ENCODE peak calls at places on chromosomes 5 and 9, in nine cellular contexts. F is kidney epithelial cell, W is foreskin fibroblast, R is osteoblast, J is lower leg skin, Y is psoas muscle, N is IMR-90, E is dorsolateral prefrontal cortex, P is fibroblast of villous mesenchyme. G is an unnamed sample.

GRCh38 chr5:61280766-61281427 is 51.2 kb upstream of the ZSWIM6 start:
- DNase-seq in F (no peak), W (no peak), R (no peak), J (no peak), Y (no peak), N (no peak), E (no peak), P (no peak), G (no peak)

GRCh38 chr5:176549871-176550270 is 729 bp downstream of the CDHR2 start:
- DNase-seq in F (no peak), W (no peak), R (peak), J (no peak), Y (no peak), N (no peak), E (no peak), P (no peak), G (no peak)

GRCh38 chr5:125440905-125441304 is 694.5 kb upstream of the ZNF608 start:
- DNase-seq in F (no peak), W (no peak), R (no peak), J (no peak), Y (no peak), N (no peak), E (no peak), P (no peak), G (no peak)

GRCh38 chr5:179802950-179803562 is 3.6 kb downstream of the MGAT4B start:
- DNase-seq in F (no peak), W (no peak), R (peak), J (peak), Y (no peak), N (no peak), E (no peak), P (no peak), G (peak)

GRCh38 chr5:463952-464351 is 21.0 kb downstream of the EXOC3 start:
- DNase-seq in F (no peak), W (no peak), R (no peak), J (peak), Y (peak), N (no peak), E (peak), P (no peak), G (no peak)

GRCh38 chr5:170312666-170313065 is 15.1 kb upstream of the LCP2 start:
- DNase-seq in F (peak), W (no peak), R (no peak), J (peak), Y (no peak), N (peak), E (no peak), P (peak), G (no peak)

GRCh38 chr9:126222835-126223431 is 103.7 kb upstream of the MVB12B start:
- DNase-seq in F (no peak), W (no peak), R (no peak), J (peak), Y (no peak), N (no peak), E (no peak), P (no peak), G (peak)

GRCh38 chr9:9229269-9229668 is 1383.5 kb downstream of the PTPRD start:
- DNase-seq in F (no peak), W (no peak), R (no peak), J (no peak), Y (no peak), N (no peak), E (no peak), P (no peak), G (no peak)

GRCh38 chr9:94586316-94586715 is 7.3 kb downstream of the FBP2 start:
- DNase-seq in F (no peak), W (no peak), R (peak), J (no peak), Y (no peak), N (no peak), E (no peak), P (peak), G (no peak)

GRCh38 chr5:10138385-10139057 is 111.2 kb downstream of the ATPSCKMT start:
- DNase-seq in F (no peak), W (peak), R (peak), J (no peak), Y (no peak), N (no peak), E (no peak), P (peak), G (no peak)

GRCh38 chr5:104793452-104794120 is 1231.0 kb upstream of the NUDT12 start:
- DNase-seq in F (no peak), W (no peak), R (peak), J (no peak), Y (no peak), N (no peak), E (no peak), P (peak), G (no peak)

GRCh38 chr5:77876862-77877502 is 100.8 kb upstream of the TBCA start:
- DNase-seq in F (no peak), W (no peak), R (no peak), J (no peak), Y (no peak), N (peak), E (no peak), P (peak), G (no peak)

GRCh38 chr9:123425261-123425821 is 69.3 kb downstream of the CRB2 start:
- DNase-seq in F (no peak), W (no peak), R (no peak), J (peak), Y (no peak), N (no peak), E (no peak), P (no peak), G (no peak)

GRCh38 chr5:167765341-167765740 is 526.1 kb upstream of the WWC1 start:
- DNase-seq in F (no peak), W (no peak), R (no peak), J (no peak), Y (no peak), N (no peak), E (no peak), P (no peak), G (no peak)

GRCh38 chr9:126407125-126407870 is 80.7 kb downstream of the MVB12B start:
- DNase-seq in F (no peak), W (peak), R (no peak), J (no peak), Y (no peak), N (peak), E (no peak), P (peak), G (peak)

DNA sequence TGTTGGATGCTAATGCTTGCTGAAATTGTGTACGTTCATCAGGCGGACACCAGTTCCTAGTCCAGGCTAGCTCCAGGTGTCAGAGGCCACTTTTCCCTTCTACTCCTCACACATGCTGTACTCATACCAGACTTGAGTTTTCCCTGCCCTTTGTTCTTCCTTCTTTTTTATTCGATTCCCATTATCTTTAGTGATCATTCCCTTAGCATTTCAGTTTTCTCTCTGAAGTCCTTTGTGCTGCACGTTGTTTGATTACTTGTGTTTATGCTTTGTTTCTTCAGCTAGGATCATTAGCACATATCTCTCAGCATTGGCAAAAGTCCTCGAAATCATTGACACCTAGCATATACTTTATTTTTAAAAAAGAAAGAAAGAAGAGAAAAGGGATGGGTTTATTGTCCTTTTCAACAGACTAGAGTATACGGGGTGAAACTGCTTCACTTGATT is 409 bp upstream of the COX7C start:
- DNase-seq in F (no peak), W (no peak), R (no peak), J (no peak), Y (no peak), N (no peak), E (no peak), P (no peak), G (no peak)
- H3K4me3 ChIP-seq in F (no peak), W (peak), R (peak), J (no peak), Y (peak), N (no peak), E (peak), P (no peak), G (no peak)

GRCh38 chr9:130682490-130683121 is 11.0 kb upstream of the EXOSC2 start:
- DNase-seq in F (no peak), W (peak), R (peak), J (peak), Y (peak), N (peak), E (peak), P (peak), G (peak)
- H3K4me3 ChIP-seq in F (no peak), W (peak), R (peak), J (no peak), Y (peak), N (peak), E (peak), P (peak), G (peak)

GRCh38 chr5:172640822-172641358 is at the start of gene NEURL1B:
- DNase-seq in F (no peak), W (peak), R (peak), J (no peak), Y (peak), N (peak), E (peak), P (peak), G (peak)

GRCh38 chr5:172640139-172640538 is 924 bp upstream of the NEURL1B start:
- DNase-seq in F (no peak), W (no peak), R (no peak), J (no peak), Y (no peak), N (no peak), E (no peak), P (no peak), G (no peak)

GRCh38 chr5:172642511-172642910 is 1.4 kb downstream of the NEURL1B start:
- DNase-seq in F (no peak), W (peak), R (peak), J (no peak), Y (peak), N (peak), E (no peak), P (peak), G (no peak)

GRCh38 chr5:172642046-172642409 is 965 bp downstream of the NEURL1B start:
- DNase-seq in F (no peak), W (peak), R (peak), J (no peak), Y (no peak), N (peak), E (no peak), P (peak), G (no peak)

DNA sequence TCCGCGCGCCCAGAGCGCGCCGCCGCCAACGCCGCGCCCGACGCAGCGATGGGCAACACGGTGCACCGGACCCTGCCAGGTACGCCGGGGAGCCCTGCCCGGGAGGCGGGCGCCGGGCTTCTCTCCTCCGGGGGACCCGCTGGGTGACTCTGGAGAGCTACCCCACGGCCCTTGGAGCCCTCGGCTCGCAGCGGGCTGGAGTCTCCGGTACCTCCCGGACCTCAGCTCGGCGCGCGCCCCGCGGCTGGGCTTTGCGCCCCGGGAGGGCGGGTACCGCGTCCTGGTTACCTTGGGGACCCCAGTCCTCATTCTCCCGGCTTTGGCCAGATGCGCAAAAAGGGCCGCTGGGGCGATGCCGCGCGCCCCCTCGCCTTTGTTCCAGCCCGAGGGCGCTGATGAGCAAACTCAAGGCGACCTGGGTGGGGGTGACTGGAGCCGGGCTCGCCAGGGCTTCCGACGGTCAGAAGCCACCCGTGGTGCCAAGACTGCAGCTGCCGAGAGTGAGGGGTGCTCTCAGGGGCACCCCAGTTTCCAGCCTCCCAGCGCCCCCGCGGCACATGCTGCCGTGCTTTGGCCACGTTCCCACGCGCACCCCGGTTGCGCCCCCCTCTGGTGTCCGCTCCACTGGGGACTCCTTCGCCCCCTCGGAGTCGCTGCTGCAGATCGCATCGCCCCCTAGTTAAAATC is 439 bp downstream of the NEURL1B start:
- DNase-seq in F (no peak), W (no peak), R (peak), J (no peak), Y (peak), N (no peak), E (no peak), P (peak), G (peak)
- H3K4me3 ChIP-seq in F (peak), W (peak), R (peak), J (peak), Y (peak), N (peak), E (peak), P (peak), G (peak)

DNA sequence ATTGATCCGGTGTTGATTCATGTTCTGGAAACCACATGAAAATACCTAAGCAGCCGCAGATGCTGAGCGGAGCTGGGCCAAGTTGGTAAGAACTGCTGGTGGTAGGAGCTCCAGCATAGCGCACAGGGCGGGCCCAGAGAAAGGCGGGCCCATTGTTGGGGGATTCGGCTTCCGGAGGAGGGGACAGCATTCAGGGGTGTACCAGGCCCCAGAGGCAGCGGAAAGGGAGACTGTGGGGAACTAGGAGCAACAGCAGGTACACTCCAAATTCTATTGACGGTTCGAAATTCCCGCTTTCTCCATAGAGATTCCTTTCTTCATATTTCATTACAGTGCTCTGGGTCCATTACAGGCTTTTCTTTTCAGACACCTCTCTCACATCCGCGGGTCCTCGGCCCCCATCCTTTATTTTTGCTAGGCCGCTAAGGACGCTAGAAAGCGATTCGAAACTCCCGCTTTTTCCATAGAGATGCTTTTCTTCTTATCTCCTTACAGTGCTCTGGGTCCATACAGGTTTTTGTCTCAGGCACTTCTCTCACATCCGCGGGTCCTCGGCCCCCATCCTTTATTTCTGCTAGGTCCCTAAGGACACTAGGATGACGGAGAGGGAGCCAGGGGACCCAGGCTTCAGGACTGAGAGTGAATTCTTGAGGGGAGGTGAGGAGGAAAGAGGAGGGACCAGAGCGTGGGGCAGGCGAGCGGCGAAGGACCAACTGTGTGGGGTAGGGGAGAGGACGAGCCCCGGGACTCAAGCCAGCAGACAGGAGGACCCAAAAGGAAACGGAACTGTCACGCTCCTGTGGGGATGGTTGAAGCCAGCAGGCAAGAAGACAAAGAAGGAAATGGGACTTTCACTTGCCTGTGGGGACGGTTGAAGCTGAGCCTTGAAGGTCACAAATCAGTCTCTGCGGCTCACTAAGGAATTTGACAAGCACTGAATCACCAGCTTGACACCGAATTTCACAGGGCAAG is at the start of gene CCDC152:
- DNase-seq in F (no peak), W (peak), R (peak), J (peak), Y (peak), N (peak), E (peak), P (no peak), G (peak)
- H3K4me3 ChIP-seq in F (peak), W (peak), R (peak), J (peak), Y (peak), N (peak), E (peak), P (peak), G (peak)

DNA sequence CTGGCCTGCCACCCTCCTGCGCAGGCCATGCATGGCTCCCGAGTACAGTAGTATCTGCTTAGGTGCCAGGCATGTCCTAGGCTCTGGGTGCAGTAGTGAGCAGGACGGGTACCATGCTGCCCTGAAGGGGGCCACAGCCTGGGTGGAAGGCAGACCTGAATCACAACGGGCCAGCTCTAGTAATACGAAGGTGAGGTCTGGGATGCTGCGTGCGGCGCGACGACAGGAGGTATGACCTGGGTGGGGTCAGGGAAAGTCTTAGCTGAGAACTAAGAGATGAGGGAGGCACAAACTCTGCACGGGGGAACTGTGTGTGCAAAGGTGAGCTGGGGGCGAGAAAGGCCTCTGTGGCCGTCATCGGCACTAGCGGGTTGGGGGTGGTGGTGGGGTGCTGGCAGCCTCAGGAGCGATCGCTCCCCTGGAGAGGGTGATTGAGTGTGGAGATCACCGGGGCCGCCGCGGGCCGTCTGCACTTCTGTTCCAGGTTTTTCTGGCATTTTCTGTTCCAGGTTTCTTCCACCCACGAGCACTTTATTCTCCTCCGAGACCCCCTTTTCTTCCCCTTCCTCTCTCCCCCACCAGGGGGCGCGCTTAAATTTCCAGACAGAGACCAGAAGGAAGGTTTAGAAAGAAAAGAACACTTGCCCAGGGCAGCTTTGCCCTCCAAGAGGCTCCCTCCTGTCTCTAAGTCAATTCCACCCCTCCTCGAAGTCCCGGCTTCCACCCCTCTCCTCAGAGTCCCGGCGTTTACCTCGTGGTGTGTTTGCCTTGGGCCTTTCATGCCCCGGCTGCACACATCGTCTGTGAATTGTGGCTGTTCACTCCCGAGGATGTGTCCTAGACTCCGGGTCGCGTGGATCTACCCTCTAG is 15.1 kb downstream of the PDLIM4 start:
- DNase-seq in F (no peak), W (peak), R (peak), J (peak), Y (peak), N (peak), E (no peak), P (peak), G (peak)
- H3K4me3 ChIP-seq in F (no peak), W (no peak), R (no peak), J (no peak), Y (no peak), N (no peak), E (no peak), P (no peak), G (no peak)

GRCh38 chr5:164233796-164234195 is 728.4 kb downstream of the MAT2B start:
- DNase-seq in F (peak), W (peak), R (no peak), J (no peak), Y (no peak), N (no peak), E (no peak), P (no peak), G (no peak)

GRCh38 chr5:164230341-164230740 is 724.9 kb downstream of the MAT2B start:
- DNase-seq in F (no peak), W (no peak), R (no peak), J (no peak), Y (no peak), N (no peak), E (no peak), P (no peak), G (no peak)

GRCh38 chr5:164237531-164237930 is 732.1 kb downstream of the MAT2B start:
- DNase-seq in F (no peak), W (peak), R (no peak), J (no peak), Y (no peak), N (peak), E (no peak), P (no peak), G (no peak)

GRCh38 chr5:164235176-164235914 is 729.9 kb downstream of the MAT2B start:
- DNase-seq in F (peak), W (peak), R (peak), J (no peak), Y (no peak), N (peak), E (no peak), P (no peak), G (no peak)
- H3K4me3 ChIP-seq in F (no peak), W (no peak), R (no peak), J (no peak), Y (no peak), N (no peak), E (no peak), P (no peak), G (no peak)

GRCh38 chr5:132386644-132387286 is 17.3 kb downstream of the SLC22A5 start:
- DNase-seq in F (no peak), W (peak), R (peak), J (peak), Y (peak), N (peak), E (peak), P (peak), G (peak)
- H3K4me3 ChIP-seq in F (no peak), W (no peak), R (no peak), J (no peak), Y (no peak), N (no peak), E (no peak), P (no peak), G (no peak)

GRCh38 chr9:135471751-135472640 is 7.6 kb upstream of the PPP1R26 start:
- DNase-seq in F (no peak), W (peak), R (peak), J (no peak), Y (no peak), N (peak), E (no peak), P (no peak), G (peak)
- H3K4me3 ChIP-seq in F (no peak), W (no peak), R (no peak), J (no peak), Y (no peak), N (no peak), E (no peak), P (no peak), G (no peak)